ENCODE peak calls at places on chromosomes 16 and 17, in five cellular contexts. X is CD8-positive, alpha-beta memory T cell; K is NCI-H1105 treated with DMSO at 0.1 percent for 48 hours; F is bronchial epithelial cell; M is stimulated activated naive CD4-positive, alpha-beta T cell. J is an unnamed sample.

GRCh38 chr17:76670708-76671122 is 27.2 kb upstream of the ST6GALNAC1 start:
- DNase-seq in F (no peak), X (no peak), K (no peak), M (peak; percentile 6), J (no peak)

GRCh38 chr16:88681084-88681680 is 5.1 kb downstream of the SNAI3 start:
- DNase-seq in X (peak; percentile 71), F (peak; percentile 17), M (peak; percentile 46), K (no peak), J (no peak)

GRCh38 chr16:11327277-11328171 is 17.7 kb upstream of the RMI2 start:
- DNase-seq in F (no peak), K (no peak), M (no peak), X (no peak), J (no peak)

GRCh38 chr17:80222376-80223141 is 2.3 kb downstream of the SLC26A11 start:
- DNase-seq in F (no peak), K (no peak), X (no peak), M (no peak), J (no peak)

GRCh38 chr17:56908061-56908542 is 5.7 kb downstream of the TRIM25 start:
- DNase-seq in M (no peak), K (no peak), F (no peak), X (no peak), J (no peak)

GRCh38 chr17:8391711-8392110 is 5.9 kb downstream of the RNF222 start:
- DNase-seq in F (peak; percentile 73), M (no peak), K (no peak), X (no peak), J (no peak)

GRCh38 chr16:31451681-31452351 is 7.5 kb upstream of the ARMC5 start:
- DNase-seq in K (peak; percentile 22), F (peak; percentile 78), X (no peak), M (no peak), J (peak; percentile 52)

GRCh38 chr16:25716186-25716585 is 24.4 kb downstream of the HS3ST4 start:
- DNase-seq in K (no peak), X (no peak), F (no peak), M (no peak), J (no peak)

GRCh38 chr17:2814499-2815341 is 18.5 kb downstream of the RAP1GAP2 start:
- DNase-seq in M (peak; percentile 84), X (peak; percentile 98), K (no peak), F (no peak), J (no peak)

GRCh38 chr16:17828012-17828411 is 357.3 kb upstream of the XYLT1 start:
- DNase-seq in X (no peak), M (no peak), F (no peak), K (no peak), J (no peak)

GRCh38 chr16:23573822-23574221 is 16.3 kb downstream of the UBFD1 start:
- DNase-seq in K (no peak), X (peak; percentile 12), M (no peak), F (no peak), J (no peak)

GRCh38 chr16:81181013-81181720 is 57.3 kb upstream of the BCO1 start:
- DNase-seq in F (peak; percentile 94), X (no peak), M (no peak), K (no peak), J (peak; percentile 74)

J was measured in epithelial cell of prostate.